ENCODE peak calls at places on chromosomes 11 and 22, in five cellular contexts. One of them, this sample, is unnamed.

GRCh38 chr11:112172362-112172994 is 2.8 kb upstream of the BCO2 start:
- DNase-seq in neural progenitor cell: no peak
- DNase-seq in AG20443: peak
- DNase-seq in CD8-positive, alpha-beta memory T cell: no peak
- DNase-seq in skeletal muscle cell: peak
- DNase-seq in this sample: no peak

GRCh38 chr22:24175160-24175808 is 6.0 kb upstream of the SUSD2 start:
- DNase-seq in skeletal muscle cell: no peak
- DNase-seq in neural progenitor cell: peak
- DNase-seq in CD8-positive, alpha-beta memory T cell: peak
- DNase-seq in AG20443: peak
- DNase-seq in this sample: peak

GRCh38 chr22:36405671-36406070 is 17.9 kb upstream of the MYH9 start:
- DNase-seq in neural progenitor cell: no peak
- DNase-seq in AG20443: peak
- DNase-seq in CD8-positive, alpha-beta memory T cell: peak
- DNase-seq in skeletal muscle cell: no peak
- DNase-seq in this sample: peak

GRCh38 chr11:70740475-70740825 is 342.1 kb downstream of the CTTN start:
- DNase-seq in neural progenitor cell: no peak
- DNase-seq in AG20443: no peak
- DNase-seq in skeletal muscle cell: no peak
- DNase-seq in CD8-positive, alpha-beta memory T cell: no peak
- DNase-seq in this sample: peak

GRCh38 chr11:3170756-3171670 is 5.9 kb upstream of the OSBPL5 start:
- DNase-seq in neural progenitor cell: no peak
- DNase-seq in CD8-positive, alpha-beta memory T cell: no peak
- DNase-seq in AG20443: no peak
- DNase-seq in skeletal muscle cell: no peak
- DNase-seq in this sample: peak

GRCh38 chr22:19176175-19176630 is 2.3 kb downstream of the SLC25A1 start:
- DNase-seq in skeletal muscle cell: no peak
- DNase-seq in neural progenitor cell: peak
- DNase-seq in CD8-positive, alpha-beta memory T cell: no peak
- DNase-seq in AG20443: no peak
- DNase-seq in this sample: no peak

GRCh38 chr11:27213232-27213660 is 149.8 kb downstream of the CCDC34 start:
- DNase-seq in skeletal muscle cell: peak
- DNase-seq in AG20443: peak
- DNase-seq in CD8-positive, alpha-beta memory T cell: no peak
- DNase-seq in neural progenitor cell: peak
- DNase-seq in this sample: no peak

GRCh38 chr11:61679301-61679700 is 890 bp upstream of the DAGLA start:
- DNase-seq in AG20443: no peak
- DNase-seq in skeletal muscle cell: no peak
- DNase-seq in CD8-positive, alpha-beta memory T cell: no peak
- DNase-seq in neural progenitor cell: peak
- DNase-seq in this sample: no peak

GRCh38 chr11:97894978-97895377 is 1125.8 kb upstream of the CNTN5 start:
- DNase-seq in AG20443: no peak
- DNase-seq in neural progenitor cell: no peak
- DNase-seq in skeletal muscle cell: no peak
- DNase-seq in CD8-positive, alpha-beta memory T cell: no peak
- DNase-seq in this sample: no peak

GRCh38 chr11:10606536-10607208 is 38.2 kb upstream of the LYVE1 start:
- DNase-seq in AG20443: no peak
- DNase-seq in skeletal muscle cell: peak
- DNase-seq in CD8-positive, alpha-beta memory T cell: no peak
- DNase-seq in neural progenitor cell: no peak
- DNase-seq in this sample: no peak

GRCh38 chr22:19942886-19943664 is 1.5 kb upstream of the TXNRD2 start:
- DNase-seq in skeletal muscle cell: peak
- DNase-seq in AG20443: peak
- DNase-seq in CD8-positive, alpha-beta memory T cell: no peak
- DNase-seq in neural progenitor cell: peak
- DNase-seq in this sample: no peak

GRCh38 chr11:77126861-77127673 is 979 bp upstream of the MYO7A start:
- DNase-seq in neural progenitor cell: peak
- DNase-seq in skeletal muscle cell: no peak
- DNase-seq in AG20443: peak
- DNase-seq in CD8-positive, alpha-beta memory T cell: peak
- DNase-seq in this sample: peak

GRCh38 chr22:30212363-30212995 is 34.1 kb downstream of the LIF start:
- DNase-seq in neural progenitor cell: no peak
- DNase-seq in skeletal muscle cell: peak
- DNase-seq in CD8-positive, alpha-beta memory T cell: no peak
- DNase-seq in AG20443: peak
- DNase-seq in this sample: peak

GRCh38 chr22:39301926-39302325 is 17.5 kb downstream of the RPL3 start:
- DNase-seq in neural progenitor cell: no peak
- DNase-seq in skeletal muscle cell: no peak
- DNase-seq in AG20443: no peak
- DNase-seq in CD8-positive, alpha-beta memory T cell: no peak
- DNase-seq in this sample: no peak

GRCh38 chr11:736431-736830 is 10.8 kb upstream of the TALDO1 start:
- DNase-seq in AG20443: no peak
- DNase-seq in CD8-positive, alpha-beta memory T cell: no peak
- DNase-seq in neural progenitor cell: no peak
- DNase-seq in skeletal muscle cell: no peak
- DNase-seq in this sample: no peak

GRCh38 chr22:19244600-19245352 is 46.7 kb downstream of the CLTCL1 start:
- DNase-seq in neural progenitor cell: no peak
- DNase-seq in CD8-positive, alpha-beta memory T cell: no peak
- DNase-seq in skeletal muscle cell: no peak
- DNase-seq in AG20443: no peak
- DNase-seq in this sample: no peak

GRCh38 chr11:80320226-80320625 is 879.4 kb upstream of the TENM4 start:
- DNase-seq in CD8-positive, alpha-beta memory T cell: no peak
- DNase-seq in AG20443: no peak
- DNase-seq in skeletal muscle cell: no peak
- DNase-seq in neural progenitor cell: no peak
- DNase-seq in this sample: no peak

GRCh38 chr11:105022998-105023397 is at the start of gene CASP5:
- DNase-seq in CD8-positive, alpha-beta memory T cell: no peak
- DNase-seq in skeletal muscle cell: no peak
- DNase-seq in AG20443: no peak
- DNase-seq in neural progenitor cell: no peak
- DNase-seq in this sample: no peak

GRCh38 chr11:7204778-7205177 is 46.9 kb upstream of the SYT9 start:
- DNase-seq in AG20443: peak
- DNase-seq in neural progenitor cell: no peak
- DNase-seq in skeletal muscle cell: peak
- DNase-seq in CD8-positive, alpha-beta memory T cell: no peak
- DNase-seq in this sample: no peak

GRCh38 chr11:118152552-118153471 is at the start of gene SCN4B:
- DNase-seq in neural progenitor cell: peak
- DNase-seq in CD8-positive, alpha-beta memory T cell: peak
- DNase-seq in AG20443: peak
- DNase-seq in skeletal muscle cell: no peak
- DNase-seq in this sample: peak

GRCh38 chr22:17910561-17911311 is 113.6 kb downstream of the MICAL3 start:
- DNase-seq in AG20443: peak
- DNase-seq in neural progenitor cell: peak
- DNase-seq in CD8-positive, alpha-beta memory T cell: no peak
- DNase-seq in skeletal muscle cell: peak
- DNase-seq in this sample: peak

GRCh38 chr11:12013771-12014170 is 5.3 kb upstream of the DKK3 start:
- DNase-seq in AG20443: no peak
- DNase-seq in neural progenitor cell: no peak
- DNase-seq in CD8-positive, alpha-beta memory T cell: no peak
- DNase-seq in skeletal muscle cell: no peak
- DNase-seq in this sample: no peak

This sample was measured in left ventricle myocardium superior.